ENCODE peak calls at places on chromosomes 1 and 21, in six cellular contexts. J is activated CD8-positive, alpha-beta memory T cell treated with anti-CD3 and anti-CD28 coated beads, Interleukin-2, amount 50 U/mL, for 48 hours; F is posterior cingulate gyrus; T is ovary; E is adrenal gland; U is activated naive CD4-positive, alpha-beta T cell treated with anti-CD3 and anti-CD28 coated beads, Interleukin-2, amount 50 U/mL, for 16 hours. Y is an unnamed sample.

GRCh38 chr1:12501661-12502060 is 116.3 kb downstream of the DHRS3 start:
- DNase-seq in T (no peak), U (no peak), E (peak), F (no peak), J (no peak), Y (no peak)

GRCh38 chr1:244971524-244972216 is 107.3 kb upstream of the HNRNPU start:
- DNase-seq in U (no peak), T (no peak), J (no peak), F (no peak), E (no peak), Y (no peak)

GRCh38 chr21:25944672-25945213 is 210.0 kb downstream of the GABPA start:
- DNase-seq in T (no peak), E (no peak), U (no peak), J (no peak), F (no peak), Y (no peak)

GRCh38 chr1:248622491-248623106 is 12.3 kb downstream of the OR2T11 start:
- DNase-seq in J (no peak), U (no peak), E (no peak), F (no peak), T (no peak), Y (no peak)

GRCh38 chr1:172286629-172287076 is 133.8 kb upstream of the C1orf105 start:
- DNase-seq in J (no peak), E (peak), F (no peak), U (no peak), T (no peak), Y (peak)

GRCh38 chr1:1894354-1895049 is 3.6 kb upstream of the GNB1 start:
- DNase-seq in F (no peak), T (no peak), E (peak), J (no peak), U (no peak), Y (no peak)

GRCh38 chr21:27622636-27623035 is 655.7 kb upstream of the ADAMTS5 start:
- DNase-seq in E (no peak), F (no peak), U (no peak), J (no peak), T (no peak), Y (no peak)

GRCh38 chr1:20359451-20360330 is 69.0 kb downstream of the VWA5B1 start:
- DNase-seq in T (no peak), J (peak), E (peak), F (no peak), U (peak), Y (no peak)

GRCh38 chr1:115828101-115829022 is 12.6 kb downstream of the NHLH2 start:
- DNase-seq in J (no peak), E (peak), F (no peak), U (no peak), T (peak), Y (no peak)

GRCh38 chr1:226708342-226708780 is 30.7 kb downstream of the ITPKB start:
- DNase-seq in T (no peak), J (no peak), U (peak), F (no peak), E (no peak), Y (peak)

GRCh38 chr1:54121482-54122130 is 31.2 kb downstream of the CDCP2 start:
- DNase-seq in J (peak), E (peak), F (peak), U (peak), T (peak), Y (peak)

GRCh38 chr21:26112127-26112742 is 58.3 kb downstream of the APP start:
- DNase-seq in U (no peak), E (peak), J (no peak), F (no peak), T (no peak), Y (no peak)

GRCh38 chr1:45089711-45090110 is 77.7 kb downstream of the UROD start:
- DNase-seq in F (no peak), J (no peak), U (no peak), E (no peak), T (no peak), Y (no peak)

GRCh38 chr21:32958288-32958992 is 67.3 kb upstream of the OLIG2 start:
- DNase-seq in T (no peak), F (no peak), J (no peak), E (no peak), U (no peak), Y (no peak)

Y was measured in AG04449.